ENCODE peak calls at places on chromosomes 3 and 15, in seven cellular contexts. K, D, V, G, I, S and U are unnamed samples.

GRCh38 chr3:14460342-14461005 is 58.1 kb downstream of the SLC6A6 start:
- DNase-seq in G (peak), D (no peak), V (no peak), K (peak), S (no peak), I (no peak), U (no peak)

GRCh38 chr15:89673162-89673506 is 6.0 kb downstream of the PLIN1 start:
- DNase-seq in G (no peak), S (peak), K (no peak), I (peak), V (peak), D (no peak), U (peak)

GRCh38 chr3:11021611-11022011 is 29.1 kb downstream of the SLC6A1 start:
- DNase-seq in S (no peak), K (no peak), D (no peak), I (peak), V (no peak), G (no peak), U (no peak)

GRCh38 chr3:11009898-11010297 is 17.4 kb downstream of the SLC6A1 start:
- DNase-seq in S (no peak), I (no peak), D (no peak), V (no peak), K (no peak), G (no peak), U (no peak)

GRCh38 chr3:99575683-99576082 is 62.7 kb upstream of the COL8A1 start:
- DNase-seq in K (no peak), S (no peak), I (no peak), G (no peak), V (no peak), D (no peak), U (no peak)

GRCh38 chr3:4399476-4399875 is 67.6 kb downstream of the SUMF1 start:
- DNase-seq in G (no peak), D (no peak), K (no peak), I (no peak), S (no peak), V (no peak), U (no peak)

GRCh38 chr15:82849556-82850241 is 40.3 kb downstream of the WHAMM start:
- DNase-seq in V (peak), I (peak), K (peak), S (peak), G (peak), D (peak), U (peak)

GRCh38 chr3:58645726-58646125 is 20.8 kb downstream of the FAM3D start:
- DNase-seq in I (no peak), S (no peak), K (no peak), G (no peak), D (no peak), V (no peak), U (no peak)

GRCh38 chr3:13016083-13016725 is 57.0 kb downstream of the IQSEC1 start:
- DNase-seq in G (no peak), D (peak), S (peak), V (no peak), I (no peak), K (peak), U (peak)

GRCh38 chr15:89531796-89532537 is 35.6 kb upstream of the RHCG start:
- DNase-seq in G (peak), S (no peak), V (no peak), I (no peak), K (no peak), D (no peak), U (no peak)

GRCh38 chr3:188152660-188153497 is 1.1 kb upstream of the LPP start:
- DNase-seq in S (peak), K (peak), G (peak), I (peak), D (peak), V (no peak), U (peak)

GRCh38 chr15:67806539-67806935 is 18.8 kb upstream of the SKOR1 start:
- DNase-seq in V (no peak), D (no peak), G (no peak), S (no peak), K (no peak), I (no peak), U (peak)

GRCh38 chr15:33515121-33515520 is 204.4 kb downstream of the RYR3 start:
- DNase-seq in K (no peak), I (no peak), S (no peak), G (no peak), D (no peak), V (no peak), U (no peak)

GRCh38 chr15:52076889-52077781 is 35.4 kb downstream of the BCL2L10 start:
- DNase-seq in G (peak), S (peak), K (no peak), D (no peak), I (no peak), V (no peak), U (peak)

GRCh38 chr3:46693897-46694235 is 387 bp upstream of the ALS2CL start:
- DNase-seq in G (peak), I (no peak), S (no peak), D (no peak), V (no peak), K (no peak), U (peak)

GRCh38 chr3:193711964-193712598 is 119.1 kb downstream of the OPA1 start:
- DNase-seq in I (no peak), D (no peak), S (no peak), G (no peak), K (peak), V (no peak), U (no peak)

GRCh38 chr3:125045965-125046364 is 9.8 kb downstream of the HEG1 start:
- DNase-seq in D (no peak), V (no peak), G (peak), K (no peak), I (no peak), S (no peak), U (no peak)

DNA sequence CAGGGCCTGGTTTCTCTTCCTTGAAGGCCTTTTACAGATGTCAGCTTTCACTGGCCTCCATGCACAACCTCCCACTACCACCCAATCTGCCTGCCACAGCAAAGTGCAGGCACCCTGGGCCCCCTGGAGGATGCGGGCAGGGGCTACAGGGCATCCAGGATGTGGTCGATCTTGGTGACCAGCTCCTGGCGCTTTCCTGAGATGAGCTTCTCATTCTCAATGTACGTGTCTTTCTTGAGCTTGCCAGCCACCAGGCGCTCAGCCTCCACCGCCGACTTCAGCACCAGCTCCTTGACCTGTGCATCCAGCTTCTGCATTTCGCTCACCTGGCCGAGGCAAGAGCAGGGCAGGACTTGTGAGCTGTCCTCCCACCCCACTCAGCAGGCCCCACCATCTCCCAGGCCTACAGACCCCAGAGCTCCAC is 30.3 kb downstream of the RPN1 start:
- DNase-seq in K (peak), V (no peak), G (no peak), I (no peak), S (no peak), D (no peak), U (no peak)
- TF ChIP-seq CTCF in K (no peak), V (peak), G (no peak), I (no peak), S (no peak), D (no peak), U (no peak)

GRCh38 chr3:15629860-15630597 is 28.5 kb downstream of the BTD start:
- DNase-seq in G (peak), I (peak), K (no peak), D (peak), S (peak), V (no peak), U (peak)

GRCh38 chr3:15632212-15632580 is 30.7 kb downstream of the BTD start:
- DNase-seq in S (no peak), G (no peak), I (no peak), V (no peak), K (no peak), D (no peak), U (no peak)

GRCh38 chr3:15630646-15631350 is 29.3 kb downstream of the BTD start:
- DNase-seq in D (no peak), G (peak), S (peak), K (no peak), I (no peak), V (no peak), U (no peak)

GRCh38 chr3:15633159-15633558 is 31.6 kb downstream of the BTD start:
- DNase-seq in V (no peak), G (no peak), K (no peak), I (peak), S (no peak), D (no peak), U (no peak)

GRCh38 chr3:15631426-15632211 is 30.1 kb downstream of the BTD start:
- DNase-seq in I (no peak), V (no peak), K (no peak), D (no peak), S (no peak), G (peak), U (no peak)
- TF ChIP-seq CTCF in I (no peak), V (no peak), K (no peak), D (no peak), S (no peak), G (no peak), U (no peak)

GRCh38 chr15:73127302-73127936 is 75.2 kb downstream of the NEO1 start:
- DNase-seq in G (peak), D (peak), S (peak), I (peak), V (no peak), K (no peak), U (peak)
- TF ChIP-seq CTCF in G (peak), D (peak), S (peak), I (peak), V (peak), K (no peak), U (peak)

GRCh38 chr15:57605491-57605890 is 13.8 kb downstream of the MYZAP start:
- DNase-seq in I (no peak), G (no peak), S (no peak), D (no peak), K (no peak), V (no peak), U (no peak)
- TF ChIP-seq CTCF in I (no peak), G (no peak), S (no peak), D (no peak), K (no peak), V (no peak), U (no peak)

GRCh38 chr15:92277776-92278175 is 115.9 kb upstream of the ST8SIA2 start:
- DNase-seq in S (peak), G (no peak), K (no peak), V (no peak), I (peak), D (no peak), U (no peak)
- TF ChIP-seq CTCF in S (peak), G (no peak), K (no peak), V (peak), I (peak), D (no peak), U (no peak)

GRCh38 chr3:104460477-104461406 is 906.0 kb upstream of the ALCAM start:
- DNase-seq in G (no peak), V (no peak), D (no peak), I (peak), S (peak), K (no peak), U (no peak)
- TF ChIP-seq CTCF in G (peak), V (peak), D (no peak), I (peak), S (no peak), K (no peak), U (no peak)

GRCh38 chr3:183711516-183711915 is 13.9 kb downstream of the YEATS2 start:
- DNase-seq in I (no peak), S (no peak), K (no peak), D (no peak), G (no peak), V (no peak), U (no peak)
- TF ChIP-seq CTCF in I (no peak), S (no peak), K (no peak), D (no peak), G (no peak), V (no peak), U (no peak)

GRCh38 chr3:138479355-138479964 is 45.0 kb downstream of the ESYT3 start:
- DNase-seq in G (peak), I (peak), D (no peak), S (peak), V (no peak), K (no peak), U (no peak)
- TF ChIP-seq CTCF in G (peak), I (peak), D (peak), S (peak), V (peak), K (no peak), U (peak)